ENCODE peak calls at places on chromosome 11, in eight cellular contexts. Z, K, E, W, M, C, I and N are unnamed samples.

GRCh38 chr11:133948711-133949110 is 8.1 kb downstream of the IGSF9B start:
- DNase-seq in M (no peak), Z (no peak), C (no peak), I (no peak), W (no peak), E (no peak), K (no peak), N (no peak)

GRCh38 chr11:10456519-10456918 is 1.5 kb downstream of the AMPD3 start:
- DNase-seq in K (no peak), M (peak), Z (no peak), E (no peak), W (no peak), I (no peak), C (no peak), N (peak)

GRCh38 chr11:129680907-129681306 is 134.7 kb upstream of the TMEM45B start:
- DNase-seq in W (no peak), M (no peak), C (no peak), K (no peak), E (no peak), Z (no peak), I (no peak), N (no peak)

GRCh38 chr11:128399186-128399585 is 188.2 kb downstream of the ETS1 start:
- DNase-seq in C (peak), E (no peak), Z (no peak), W (peak), K (no peak), M (peak), I (peak), N (no peak)

GRCh38 chr11:129117595-129118350 is 74.4 kb downstream of the ARHGAP32 start:
- DNase-seq in M (peak), C (peak), K (peak), E (peak), W (peak), Z (no peak), I (no peak), N (peak)

GRCh38 chr11:23359297-23359696 is 499.0 kb upstream of the CCDC179 start:
- DNase-seq in M (peak), I (no peak), E (no peak), C (no peak), Z (no peak), K (peak), W (peak), N (no peak)

GRCh38 chr11:75184051-75184450 is 33.1 kb downstream of the SLCO2B1 start:
- DNase-seq in C (no peak), M (no peak), I (no peak), Z (no peak), W (no peak), K (no peak), E (no peak), N (no peak)

GRCh38 chr11:112655386-112655785 is 305.8 kb upstream of the NCAM1 start:
- DNase-seq in E (no peak), M (peak), C (no peak), I (no peak), W (peak), Z (no peak), K (peak), N (no peak)

GRCh38 chr11:92793189-92793588 is 176.3 kb upstream of the MTNR1B start:
- DNase-seq in K (no peak), C (no peak), M (no peak), I (no peak), E (no peak), Z (no peak), W (no peak), N (no peak)

GRCh38 chr11:18865951-18866350 is 73.3 kb downstream of the MRGPRX1 start:
- DNase-seq in E (no peak), Z (no peak), M (no peak), W (no peak), K (no peak), I (no peak), C (no peak), N (no peak)

GRCh38 chr11:112288021-112288420 is 27.4 kb upstream of the PLET1 start:
- DNase-seq in K (no peak), Z (no peak), I (no peak), E (no peak), C (no peak), W (no peak), M (no peak), N (no peak)

GRCh38 chr11:62542750-62543567 is 3.6 kb downstream of the AHNAK start:
- DNase-seq in I (peak), Z (no peak), E (peak), K (peak), W (peak), C (peak), M (peak), N (peak)

GRCh38 chr11:9313648-9314290 is 624 bp downstream of the TMEM41B start:
- DNase-seq in E (peak), W (peak), Z (no peak), K (no peak), M (peak), C (no peak), I (no peak), N (peak)

GRCh38 chr11:67022341-67022933 is 497 bp upstream of the SYT12 start:
- DNase-seq in M (peak), W (peak), K (no peak), I (no peak), C (peak), Z (no peak), E (no peak), N (no peak)

GRCh38 chr11:8683115-8683807 is 669 bp downstream of the RPL27A start:
- DNase-seq in W (no peak), M (peak), I (no peak), C (no peak), E (no peak), Z (no peak), K (no peak), N (peak)

GRCh38 chr11:37115963-37116362 is 517.9 kb upstream of the RAG2 start:
- DNase-seq in C (no peak), I (no peak), E (no peak), M (no peak), Z (no peak), W (no peak), K (no peak), N (no peak)

GRCh38 chr11:35267504-35267903 is 128.5 kb downstream of the CD44 start:
- DNase-seq in E (no peak), M (peak), Z (no peak), W (peak), I (no peak), K (no peak), C (peak), N (no peak)

GRCh38 chr11:4050137-4050536 is 44.5 kb upstream of the RRM1 start:
- DNase-seq in W (no peak), K (no peak), C (no peak), I (no peak), Z (no peak), E (no peak), M (no peak), N (no peak)

GRCh38 chr11:85595285-85595884 is 31.8 kb downstream of the DLG2 start:
- DNase-seq in I (peak), E (peak), M (peak), Z (no peak), C (peak), W (peak), K (no peak), N (peak)

GRCh38 chr11:67484847-67485311 is 2.1 kb downstream of the AIP start:
- DNase-seq in K (no peak), I (peak), W (no peak), M (no peak), Z (no peak), E (no peak), C (no peak), N (no peak)

GRCh38 chr11:441043-441417 is 781 bp downstream of the ANO9 start:
- DNase-seq in W (no peak), I (no peak), M (no peak), K (no peak), C (no peak), E (no peak), Z (no peak), N (no peak)

GRCh38 chr11:83054904-83055380 is 16.8 kb downstream of the RAB30 start:
- DNase-seq in W (no peak), K (no peak), M (no peak), Z (no peak), I (no peak), C (no peak), E (peak), N (no peak)

GRCh38 chr11:134252539-134253188 is 488 bp downstream of the THYN1 start:
- DNase-seq in C (no peak), M (peak), E (peak), K (no peak), W (peak), Z (no peak), I (no peak), N (peak)

GRCh38 chr11:112831969-112832368 is 129.3 kb upstream of the NCAM1 start:
- DNase-seq in Z (peak), W (no peak), K (no peak), E (no peak), C (no peak), I (no peak), M (no peak), N (no peak)

GRCh38 chr11:91100432-91100831 is 877.6 kb upstream of the CHORDC1 start:
- DNase-seq in K (no peak), I (no peak), C (peak), Z (no peak), M (peak), W (no peak), E (no peak), N (no peak)

GRCh38 chr11:26134481-26135355 is 197.2 kb upstream of the ANO3 start:
- DNase-seq in M (peak), I (no peak), Z (no peak), W (peak), E (no peak), C (no peak), K (peak), N (peak)

GRCh38 chr11:72962084-72962483 is 147.9 kb downstream of the ATG16L2 start:
- DNase-seq in C (no peak), Z (no peak), E (no peak), I (no peak), W (peak), K (no peak), M (peak), N (no peak)

GRCh38 chr11:134489728-134490127 is 77.7 kb upstream of the B3GAT1 start:
- DNase-seq in C (no peak), K (no peak), Z (no peak), E (no peak), I (no peak), W (no peak), M (no peak), N (no peak)

GRCh38 chr11:133520707-133521106 is 11.6 kb downstream of the OPCML start:
- DNase-seq in W (no peak), E (no peak), C (no peak), Z (no peak), I (no peak), M (no peak), K (peak), N (no peak)

GRCh38 chr11:65856689-65857499 is 1.1 kb downstream of the CFL1 start:
- DNase-seq in K (peak), I (no peak), Z (peak), W (peak), M (peak), C (peak), E (peak), N (peak)

GRCh38 chr11:114346709-114347141 is 50.5 kb downstream of the NNMT start:
- DNase-seq in K (no peak), I (no peak), W (no peak), C (no peak), E (no peak), Z (no peak), M (no peak), N (no peak)

GRCh38 chr11:28675183-28675582 is 567.0 kb downstream of the METTL15 start:
- DNase-seq in E (no peak), K (no peak), Z (no peak), W (no peak), C (no peak), I (no peak), M (no peak), N (no peak)

GRCh38 chr11:129694538-129694937 is 121.1 kb upstream of the TMEM45B start:
- DNase-seq in I (no peak), K (no peak), E (no peak), Z (no peak), W (no peak), M (no peak), C (no peak), N (no peak)

GRCh38 chr11:79139900-79140299 is 300.9 kb downstream of the TENM4 start:
- DNase-seq in Z (no peak), W (no peak), C (no peak), M (no peak), E (no peak), K (no peak), I (no peak), N (peak)

GRCh38 chr11:44884056-44884455 is 66.6 kb downstream of the TP53I11 start:
- DNase-seq in C (no peak), I (no peak), Z (no peak), K (no peak), M (no peak), E (no peak), W (no peak), N (no peak)

GRCh38 chr11:86245369-86246292 is 1.1 kb downstream of the EED start:
- DNase-seq in I (no peak), E (no peak), Z (no peak), C (no peak), M (peak), K (no peak), W (peak), N (no peak)

GRCh38 chr11:114088836-114089235 is 29.3 kb downstream of the ZBTB16 start:
- DNase-seq in C (no peak), E (no peak), I (no peak), W (no peak), Z (no peak), M (no peak), K (no peak), N (no peak)

GRCh38 chr11:125374398-125374797 is 121.7 kb downstream of the FEZ1 start:
- DNase-seq in M (no peak), W (no peak), Z (no peak), I (no peak), C (no peak), E (no peak), K (no peak), N (no peak)